ENCODE peak calls at places on chromosome 12, in four cellular contexts. One of them, this sample, is unnamed.

GRCh38 chr12:110370732-110371141 is 32.8 kb downstream of the ANAPC7 start:
- DNase-seq in GM12878: no peak
- DNase-seq in HepG2: no peak
- DNase-seq in K562: no peak
- DNase-seq in this sample: no peak

GRCh38 chr12:49496417-49497360 is 42.1 kb upstream of the KCNH3 start:
- DNase-seq in GM12878: no peak
- DNase-seq in HepG2: no peak
- DNase-seq in K562: no peak
- DNase-seq in this sample: no peak

GRCh38 chr12:118404876-118405521 is 28.6 kb downstream of the SUDS3 start:
- DNase-seq in GM12878: peak
- DNase-seq in HepG2: peak
- DNase-seq in K562: peak
- DNase-seq in this sample: peak

GRCh38 chr12:120741476-120742206 is 16.0 kb downstream of the ACADS start:
- DNase-seq in GM12878: no peak
- DNase-seq in HepG2: peak
- DNase-seq in K562: no peak
- DNase-seq in this sample: no peak

GRCh38 chr12:13799574-13799973 is 181.8 kb downstream of the GRIN2B start:
- DNase-seq in GM12878: no peak
- DNase-seq in HepG2: no peak
- DNase-seq in K562: no peak
- DNase-seq in this sample: peak

GRCh38 chr12:56267443-56268071 is 815 bp downstream of the COQ10A start:
- DNase-seq in GM12878: no peak
- DNase-seq in HepG2: peak
- DNase-seq in K562: peak
- DNase-seq in this sample: peak

GRCh38 chr12:64627781-64628180 is 17.5 kb downstream of the RASSF3 start:
- DNase-seq in GM12878: no peak
- DNase-seq in HepG2: no peak
- DNase-seq in K562: no peak
- DNase-seq in this sample: no peak

GRCh38 chr12:96908170-96908675 is 1.2 kb downstream of the NEDD1 start:
- DNase-seq in GM12878: no peak
- DNase-seq in HepG2: no peak
- DNase-seq in K562: no peak
- DNase-seq in this sample: no peak

GRCh38 chr12:49698619-49699545 is 8.3 kb downstream of the FMNL3 start:
- DNase-seq in GM12878: peak
- DNase-seq in HepG2: no peak
- DNase-seq in K562: no peak
- DNase-seq in this sample: peak

GRCh38 chr12:83197483-83197914 is 510.8 kb downstream of the TMTC2 start:
- DNase-seq in GM12878: no peak
- DNase-seq in HepG2: no peak
- DNase-seq in K562: no peak
- DNase-seq in this sample: peak

GRCh38 chr12:3680919-3681594 is 71.9 kb downstream of the CRACR2A start:
- DNase-seq in GM12878: no peak
- DNase-seq in HepG2: no peak
- DNase-seq in K562: no peak
- DNase-seq in this sample: no peak

GRCh38 chr12:113208041-113208934 is 13.0 kb upstream of the TPCN1 start:
- DNase-seq in GM12878: peak
- DNase-seq in HepG2: no peak
- DNase-seq in K562: no peak
- DNase-seq in this sample: peak

GRCh38 chr12:56581418-56582145 is 48.5 kb downstream of the BAZ2A start:
- DNase-seq in GM12878: peak
- DNase-seq in HepG2: peak
- DNase-seq in K562: peak
- DNase-seq in this sample: no peak

GRCh38 chr12:88944403-88944802 is 364.1 kb upstream of the KITLG start:
- DNase-seq in GM12878: no peak
- DNase-seq in HepG2: peak
- DNase-seq in K562: no peak
- DNase-seq in this sample: no peak

GRCh38 chr12:8499616-8500015 is 13.7 kb upstream of the CLEC4D start:
- DNase-seq in GM12878: no peak
- DNase-seq in HepG2: no peak
- DNase-seq in K562: no peak
- DNase-seq in this sample: peak

GRCh38 chr12:109739747-109740693 is 26.4 kb downstream of the FAM222A start:
- DNase-seq in GM12878: no peak
- DNase-seq in HepG2: no peak
- DNase-seq in K562: peak
- DNase-seq in this sample: peak

DNA sequence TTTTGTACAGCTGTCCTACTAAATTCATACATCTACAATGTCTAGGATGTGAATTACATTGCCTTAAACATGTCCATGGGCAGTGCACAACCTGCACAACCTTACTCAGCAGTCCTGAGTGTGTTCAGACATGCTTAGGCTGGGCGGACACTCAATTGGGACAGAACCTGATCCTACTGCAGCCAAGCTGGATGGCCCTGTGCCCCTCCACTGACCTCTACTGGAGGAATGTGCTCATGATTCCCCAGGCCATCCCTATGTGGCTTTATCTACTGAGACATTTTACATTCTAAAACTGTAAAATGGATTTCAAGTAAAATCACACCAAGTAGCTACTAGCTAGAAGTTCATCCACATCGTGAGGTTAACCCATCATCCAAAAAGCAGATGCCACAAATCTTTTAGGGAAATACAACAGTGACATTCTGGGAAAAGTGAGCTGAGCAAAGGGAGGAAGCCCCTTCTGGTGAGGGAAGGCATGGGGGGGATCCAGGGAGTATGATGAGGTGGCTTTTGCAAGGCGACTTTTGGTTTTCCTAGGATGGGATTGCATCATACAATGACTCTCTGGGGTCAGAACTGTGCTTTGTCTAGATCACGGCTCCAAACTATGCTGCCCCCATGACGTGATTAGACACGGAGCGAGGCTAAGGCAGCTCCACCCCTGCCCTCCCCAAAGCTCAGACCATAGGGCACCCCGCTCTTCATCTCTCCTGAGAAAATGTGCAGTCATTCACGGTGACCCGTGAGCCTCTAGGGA is 911.7 kb upstream of the TMEM132C start:
- DNase-seq in GM12878: no peak
- DNase-seq in HepG2: no peak
- DNase-seq in K562: peak
- DNase-seq in this sample: peak
- TF ChIP-seq CREB1 in GM12878: no peak
- TF ChIP-seq CREB1 in HepG2: no peak
- TF ChIP-seq CREB1 in K562: no peak
- TF ChIP-seq CREB1 in this sample: no peak

GRCh38 chr12:30896461-30896860 is 30.1 kb upstream of the TSPAN11 start:
- DNase-seq in GM12878: no peak
- DNase-seq in HepG2: no peak
- DNase-seq in K562: no peak
- DNase-seq in this sample: no peak
- TF ChIP-seq JUNB in GM12878: no peak
- TF ChIP-seq JUNB in HepG2: no peak
- TF ChIP-seq JUNB in K562: no peak
- TF ChIP-seq JUNB in this sample: no peak

GRCh38 chr12:121964813-121965643 is 46.6 kb downstream of the CFAP251 start:
- DNase-seq in GM12878: no peak
- DNase-seq in HepG2: no peak
- DNase-seq in K562: no peak
- DNase-seq in this sample: no peak

GRCh38 chr12:121966959-121967358 is 48.6 kb downstream of the CFAP251 start:
- DNase-seq in GM12878: no peak
- DNase-seq in HepG2: no peak
- DNase-seq in K562: no peak
- DNase-seq in this sample: no peak

GRCh38 chr12:121960541-121960940 is 42.1 kb downstream of the CFAP251 start:
- DNase-seq in GM12878: no peak
- DNase-seq in HepG2: no peak
- DNase-seq in K562: no peak
- DNase-seq in this sample: no peak

GRCh38 chr12:121961195-121961879 is 42.9 kb downstream of the CFAP251 start:
- DNase-seq in GM12878: no peak
- DNase-seq in HepG2: no peak
- DNase-seq in K562: no peak
- DNase-seq in this sample: no peak

DNA sequence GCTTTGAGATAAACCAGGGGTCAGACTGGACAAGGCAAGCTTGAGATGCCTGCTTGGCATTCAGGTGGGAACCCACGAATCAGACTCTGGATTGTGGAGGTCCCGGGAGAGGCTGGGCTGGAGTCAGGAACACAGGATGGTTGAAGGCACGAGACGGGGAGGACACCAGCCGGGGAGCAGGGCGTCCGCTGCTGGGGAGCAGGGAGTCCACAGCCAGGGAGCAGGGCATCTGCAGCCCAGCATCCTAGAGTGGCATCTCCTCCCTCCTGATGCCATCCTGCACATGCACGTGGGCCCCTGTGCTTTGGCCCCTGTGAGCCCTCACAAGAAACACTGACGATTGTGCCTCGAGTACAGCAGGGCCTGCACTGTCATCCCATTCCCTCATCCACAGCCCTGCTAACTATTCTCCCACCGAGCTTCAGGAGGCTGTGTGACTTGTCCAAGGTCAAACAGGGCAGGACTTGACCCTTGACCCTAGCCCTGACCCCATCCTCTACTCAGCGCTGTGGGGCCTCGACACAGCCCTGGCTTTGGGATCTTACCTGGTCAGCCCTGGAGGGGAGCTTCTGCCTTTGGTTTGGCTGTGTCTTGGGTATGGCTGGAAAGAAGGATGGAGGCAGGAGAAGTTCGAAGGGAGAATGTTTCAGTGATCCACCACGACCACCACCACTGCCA is 45.1 kb downstream of the CFAP251 start:
- DNase-seq in GM12878: no peak
- DNase-seq in HepG2: no peak
- DNase-seq in K562: no peak
- DNase-seq in this sample: no peak
- H3K27ac ChIP-seq in GM12878: no peak
- H3K27ac ChIP-seq in HepG2: no peak
- H3K27ac ChIP-seq in K562: no peak
- H3K27ac ChIP-seq in this sample: no peak

GRCh38 chr12:114812858-114813761 is 129.1 kb upstream of the TBX3 start:
- DNase-seq in GM12878: no peak
- DNase-seq in HepG2: peak
- DNase-seq in K562: no peak
- DNase-seq in this sample: peak
- TF ChIP-seq CREB1 in GM12878: no peak
- TF ChIP-seq CREB1 in HepG2: no peak
- TF ChIP-seq CREB1 in K562: no peak
- TF ChIP-seq CREB1 in this sample: no peak

GRCh38 chr12:24038211-24038997 is 88.9 kb upstream of the SOX5 start:
- DNase-seq in GM12878: no peak
- DNase-seq in HepG2: peak
- DNase-seq in K562: no peak
- DNase-seq in this sample: peak

GRCh38 chr12:24036438-24037204 is 87.2 kb upstream of the SOX5 start:
- DNase-seq in GM12878: no peak
- DNase-seq in HepG2: no peak
- DNase-seq in K562: no peak
- DNase-seq in this sample: no peak

GRCh38 chr12:24039113-24039525 is 89.6 kb upstream of the SOX5 start:
- DNase-seq in GM12878: no peak
- DNase-seq in HepG2: peak
- DNase-seq in K562: no peak
- DNase-seq in this sample: no peak

GRCh38 chr12:24034894-24035293 is 85.4 kb upstream of the SOX5 start:
- DNase-seq in GM12878: no peak
- DNase-seq in HepG2: no peak
- DNase-seq in K562: no peak
- DNase-seq in this sample: no peak

DNA sequence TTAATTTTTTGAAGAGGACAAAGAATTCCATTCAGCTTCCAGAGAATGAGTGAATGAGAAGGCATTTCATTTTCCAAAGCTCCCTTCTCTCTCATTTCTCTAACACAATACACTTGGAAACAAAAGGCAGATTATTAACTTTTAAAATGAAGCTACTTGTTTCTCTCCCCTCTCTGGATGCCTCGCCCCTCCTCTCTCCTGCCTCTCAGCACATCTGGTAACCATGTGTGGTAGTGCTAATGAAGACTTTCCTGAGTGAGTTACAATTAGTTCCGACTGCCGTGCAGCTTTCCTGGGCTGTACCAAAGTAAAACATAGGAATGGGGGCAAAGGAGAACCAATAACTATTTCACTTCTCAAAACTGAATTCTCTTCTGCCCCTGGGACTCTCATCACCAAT is 84.7 kb upstream of the SOX5 start:
- DNase-seq in GM12878: no peak
- DNase-seq in HepG2: no peak
- DNase-seq in K562: no peak
- DNase-seq in this sample: no peak
- TF ChIP-seq JUNB in GM12878: no peak
- TF ChIP-seq JUNB in HepG2: no peak
- TF ChIP-seq JUNB in K562: no peak
- TF ChIP-seq JUNB in this sample: no peak

DNA sequence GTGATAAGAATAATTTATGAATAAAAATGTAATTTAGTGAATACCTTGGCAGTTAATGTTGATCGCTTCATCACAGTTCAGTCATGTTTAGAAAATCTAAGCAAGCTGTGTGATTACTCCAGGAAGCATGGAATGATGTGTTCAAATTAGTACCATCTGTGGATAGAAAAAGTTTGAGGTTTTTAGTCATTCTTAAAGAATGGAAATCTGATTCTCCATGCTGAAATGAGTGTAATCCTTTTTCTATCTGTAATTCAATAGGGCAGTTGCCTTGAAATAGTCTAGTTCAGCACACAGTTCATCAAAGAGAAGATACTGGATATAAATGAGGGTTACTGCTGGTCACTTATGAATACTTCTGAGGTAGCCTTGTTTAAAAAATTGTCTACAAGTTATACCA is 127.2 kb upstream of the MYF6 start:
- DNase-seq in GM12878: no peak
- DNase-seq in HepG2: no peak
- DNase-seq in K562: no peak
- DNase-seq in this sample: no peak
- H3K27ac ChIP-seq in GM12878: no peak
- H3K27ac ChIP-seq in HepG2: no peak
- H3K27ac ChIP-seq in K562: no peak
- H3K27ac ChIP-seq in this sample: no peak

GRCh38 chr12:52022841-52023181 is 16.1 kb downstream of the TAMALIN start:
- DNase-seq in GM12878: no peak
- DNase-seq in HepG2: peak
- DNase-seq in K562: peak
- DNase-seq in this sample: peak

GRCh38 chr12:52020126-52020525 is 13.4 kb downstream of the TAMALIN start:
- DNase-seq in GM12878: no peak
- DNase-seq in HepG2: no peak
- DNase-seq in K562: no peak
- DNase-seq in this sample: no peak

GRCh38 chr12:52018448-52019122 is 11.8 kb downstream of the TAMALIN start:
- DNase-seq in GM12878: no peak
- DNase-seq in HepG2: no peak
- DNase-seq in K562: no peak
- DNase-seq in this sample: no peak

GRCh38 chr12:52020539-52021336 is 14.0 kb downstream of the TAMALIN start:
- DNase-seq in GM12878: no peak
- DNase-seq in HepG2: peak
- DNase-seq in K562: peak
- DNase-seq in this sample: peak

GRCh38 chr12:52019123-52019770 is 12.5 kb downstream of the TAMALIN start:
- DNase-seq in GM12878: no peak
- DNase-seq in HepG2: no peak
- DNase-seq in K562: no peak
- DNase-seq in this sample: no peak
- TF ChIP-seq CREB1 in GM12878: no peak
- TF ChIP-seq CREB1 in HepG2: no peak
- TF ChIP-seq CREB1 in K562: no peak
- TF ChIP-seq CREB1 in this sample: no peak

This sample was measured in GM23338.